ENCODE peak calls at places on chromosomes 4 and X, in nine cellular contexts. N is activated naive CD4-positive, alpha-beta T cell treated with anti-CD3 and anti-CD28 coated beads for 36 hours; I is activated CD4-positive, alpha-beta T cell treated with anti-CD3 and anti-CD28 coated beads, Interleukin-2, amount 50 U/mL, for 24 hours; Z is GM04504; Q is cardiac muscle cell; U is HEK293T; D is globus pallidus; J is esophagus squamous epithelium; E is mesenchymal stem cell. A is an unnamed sample.

GRCh38 chrX:151402719-151403390 is 5.8 kb downstream of the VMA21 start:
- DNase-seq in N (no peak), I (no peak), Z (no peak), Q (no peak), U (no peak), D (no peak), J (no peak), E (no peak), A (peak)

GRCh38 chr4:173057906-173058305 is 110.7 kb upstream of the GALNT7 start:
- DNase-seq in N (no peak), I (no peak), Z (no peak), Q (no peak), U (no peak), D (no peak), J (no peak), E (peak), A (no peak)

GRCh38 chr4:86249074-86249473 is 110.8 kb downstream of the MAPK10 start:
- DNase-seq in N (no peak), I (no peak), Z (no peak), Q (no peak), U (no peak), D (no peak), J (no peak), E (no peak), A (no peak)

GRCh38 chr4:23999714-24000113 is 109.9 kb upstream of the PPARGC1A start:
- DNase-seq in N (no peak), I (no peak), Z (no peak), Q (no peak), U (no peak), D (no peak), J (no peak), E (no peak), A (no peak)

GRCh38 chrX:41388543-41388942 is 54.6 kb downstream of the DDX3X start:
- DNase-seq in N (no peak), I (no peak), Z (no peak), Q (no peak), U (no peak), D (no peak), J (no peak), E (no peak), A (no peak)

GRCh38 chr4:114600672-114601071 is 2.1 kb downstream of the UGT8 start:
- DNase-seq in N (no peak), I (no peak), Z (no peak), Q (no peak), U (no peak), D (peak), J (no peak), E (peak), A (no peak)

GRCh38 chr4:2251073-2251794 is 9.3 kb upstream of the HAUS3 start:
- DNase-seq in N (peak), I (no peak), Z (no peak), Q (no peak), U (no peak), D (no peak), J (no peak), E (no peak), A (peak)

GRCh38 chr4:95181446-95182306 is 367.1 kb downstream of the UNC5C start:
- DNase-seq in N (peak), I (no peak), Z (peak), Q (no peak), U (no peak), D (no peak), J (no peak), E (peak), A (no peak)

GRCh38 chr4:96916731-96917130 is 1076.8 kb downstream of the PDHA2 start:
- DNase-seq in N (no peak), I (no peak), Z (no peak), Q (no peak), U (peak), D (no peak), J (no peak), E (no peak), A (no peak)

GRCh38 chrX:24594531-24594930 is 52.6 kb downstream of the PCYT1B start:
- DNase-seq in N (no peak), I (no peak), Z (no peak), Q (no peak), U (no peak), D (peak), J (no peak), E (no peak), A (no peak)

GRCh38 chrX:8413279-8413678 is 51.4 kb upstream of the VCX3B start:
- DNase-seq in N (no peak), I (no peak), Z (no peak), Q (no peak), U (no peak), D (no peak), J (no peak), E (no peak), A (no peak)

GRCh38 chr4:79298027-79298426 is 27.8 kb downstream of the NAA11 start:
- DNase-seq in N (no peak), I (no peak), Z (no peak), Q (no peak), U (no peak), D (no peak), J (no peak), E (no peak), A (no peak)

A was measured in body of pancreas.